ENCODE peak calls at places on chromosomes 11 and 22, in five cellular contexts. E, N, P, B and D are unnamed samples.

GRCh38 chr11:125170001-125170405 is 5.5 kb downstream of the PKNOX2 start:
- DNase-seq in E (no peak), P (no peak), B (no peak), N (no peak), D (no peak)

GRCh38 chr11:44016129-44016528 is 31.7 kb upstream of the ACCSL start:
- DNase-seq in B (no peak), P (no peak), N (no peak), E (peak; percentile 23), D (no peak)

GRCh38 chr22:28112130-28112529 is 193.1 kb upstream of the PITPNB start:
- DNase-seq in P (no peak), N (no peak), B (no peak), E (no peak), D (no peak)

GRCh38 chr11:36868380-36868779 is 270.3 kb upstream of the RAG2 start:
- DNase-seq in P (no peak), N (no peak), B (no peak), E (no peak), D (no peak)

GRCh38 chr11:65184146-65184545 is 2.4 kb downstream of the CAPN1 start:
- DNase-seq in N (no peak), P (no peak), B (no peak), E (peak; percentile 87), D (no peak)

GRCh38 chr22:25027052-25027525 is 74.6 kb downstream of the KIAA1671 start:
- DNase-seq in N (no peak), E (no peak), P (no peak), B (no peak), D (no peak)

GRCh38 chr11:1771700-1772099 is 8.0 kb upstream of the CTSD start:
- DNase-seq in E (no peak), P (no peak), N (no peak), B (no peak), D (no peak)

GRCh38 chr11:130535530-130535929 is 87.1 kb downstream of the ADAMTS15 start:
- DNase-seq in P (no peak), B (no peak), N (no peak), E (no peak), D (no peak)

GRCh38 chr11:36774603-36775002 is 176.6 kb upstream of the RAG2 start:
- DNase-seq in B (no peak), E (no peak), P (no peak), N (no peak), D (no peak)

GRCh38 chr11:68043029-68043348 is 4.2 kb downstream of the TCIRG1 start:
- DNase-seq in N (peak; percentile 55), P (no peak), B (no peak), E (no peak), D (no peak)

GRCh38 chr11:117900720-117901440 is 24.4 kb upstream of the FXYD6 start:
- DNase-seq in E (no peak), B (no peak), P (no peak), N (no peak), D (no peak)

GRCh38 chr11:117871784-117872183 is 4.7 kb downstream of the FXYD6 start:
- DNase-seq in B (no peak), P (no peak), N (no peak), E (no peak), D (no peak)

GRCh38 chr11:121478895-121479281 is 26.1 kb upstream of the SORL1-AS1 start:
- DNase-seq in P (no peak), N (no peak), E (no peak), B (no peak), D (no peak)

GRCh38 chr11:6438979-6439571 is 1.7 kb downstream of the HPX start:
- DNase-seq in P (no peak), E (peak; percentile 54), N (peak; percentile 51), B (peak; percentile 67), D (peak; percentile 43)

GRCh38 chr22:23763579-23764331 is 965 bp downstream of the C22orf15 start:
- DNase-seq in P (no peak), N (peak; percentile 35), B (no peak), E (peak; percentile 76), D (no peak)

GRCh38 chr11:130710022-130710421 is 206.3 kb downstream of the SNX19 start:
- DNase-seq in N (no peak), B (no peak), E (no peak), P (no peak), D (no peak)

GRCh38 chr11:130144129-130144528 is 15.5 kb upstream of the ST14 start:
- DNase-seq in E (no peak), N (no peak), P (no peak), B (peak; percentile 92), D (no peak)

DNA sequence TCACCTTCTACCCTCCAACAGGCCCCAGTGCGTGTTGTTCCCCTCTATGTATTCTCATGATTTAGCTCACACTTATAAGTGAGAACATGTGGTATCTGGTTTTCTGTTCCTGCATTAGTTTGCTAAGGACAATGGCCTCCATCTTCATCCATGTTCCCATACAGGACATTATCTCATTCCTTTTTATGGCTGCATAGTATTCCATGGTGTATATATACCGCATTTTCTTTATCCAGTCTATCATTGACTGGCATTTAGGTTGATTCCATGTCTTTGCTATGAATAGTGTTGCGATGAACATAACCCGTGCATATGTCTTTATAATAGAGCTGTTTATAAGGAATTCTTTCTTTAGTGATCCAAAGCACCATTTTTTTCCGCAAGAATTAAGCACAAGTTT is 28.5 kb upstream of the TLCD5 start:
- DNase-seq in E (no peak), P (no peak), N (no peak), B (no peak), D (no peak)
- H3K27me3 ChIP-seq in E (no peaks in the 10 kb centered on the region), P (no peaks in the 10 kb centered on the region), N (peaks cover 51% of the 10 kb centered on the region), B (peaks cover 58% of the 10 kb centered on the region), D (peaks cover 28% of the 10 kb centered on the region)

DNA sequence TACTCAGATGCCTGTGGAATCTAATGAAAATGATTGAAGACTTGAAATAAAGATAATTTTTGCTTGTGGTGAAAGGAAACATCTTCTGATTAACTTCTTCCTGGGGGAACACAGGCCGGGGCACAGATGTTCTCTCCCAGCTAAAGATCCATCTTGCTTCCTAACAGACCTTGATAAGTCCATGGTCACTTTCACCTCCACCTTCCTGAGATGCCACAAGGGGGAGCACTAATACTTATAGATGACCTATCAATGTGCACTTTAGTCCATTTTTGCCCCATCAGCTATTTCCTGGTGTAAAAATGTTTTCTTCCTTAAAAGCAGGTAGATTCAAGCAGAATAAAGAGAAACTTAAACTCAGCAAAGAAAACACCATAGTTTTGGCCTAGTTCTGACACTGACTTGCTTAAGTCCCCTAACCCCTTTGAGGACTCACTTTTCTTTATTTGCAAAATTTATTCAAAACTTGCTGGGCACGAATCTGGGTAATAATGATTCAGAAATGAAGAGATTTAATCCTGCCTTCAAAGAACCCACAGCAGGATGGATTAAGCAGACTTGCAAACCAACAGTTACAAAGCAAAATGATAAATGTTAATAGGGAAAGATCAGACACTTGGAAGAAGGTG is 158.7 kb downstream of the RAB38 start:
- DNase-seq in E (peak; percentile 55), P (peak; percentile 27), N (peak; percentile 27), B (peak; percentile 78), D (peak; percentile 78)
- TF ChIP-seq SRF in E (no peak), P (no peak), N (no peak), B (no peak), D (no peak)

GRCh38 chr22:17773606-17774205 is 563 bp downstream of the BID start:
- DNase-seq in P (no peak), B (peak; percentile 35), E (peak; percentile 81), N (peak; percentile 88), D (no peak)

GRCh38 chr22:17772963-17773605 is 1.2 kb downstream of the BID start:
- DNase-seq in E (no peak), P (no peak), N (no peak), B (no peak), D (no peak)

GRCh38 chr22:17770180-17771077 is 3.8 kb downstream of the BID start:
- DNase-seq in N (no peak), B (no peak), E (peak; percentile 43), P (no peak), D (no peak)

GRCh38 chr22:17774206-17774927 is at the start of gene BID:
- DNase-seq in P (no peak), N (peak; percentile 89), E (no peak), B (no peak), D (no peak)

GRCh38 chr22:17772249-17772962 is 1.9 kb downstream of the BID start:
- DNase-seq in P (no peak), B (no peak), E (no peak), N (no peak), D (no peak)
- H3K9ac ChIP-seq in P (peak overlapping the region; percentile 84), B (no peak overlapping the region), E (no peak overlapping the region), N (peak overlapping the region; percentile 92), D (no peak overlapping the region)

GRCh38 chr11:10211470-10211869 is 82.5 kb downstream of the SBF2 start:
- DNase-seq in E (no peak), P (no peak), N (no peak), B (no peak), D (no peak)
- H3K27me3 ChIP-seq in E (no peaks in the 10 kb centered on the region), P (peaks cover 5% of the 10 kb centered on the region), N (peaks cover 5% of the 10 kb centered on the region), B (no peaks in the 10 kb centered on the region), D (no peaks in the 10 kb centered on the region)

GRCh38 chr22:30655532-30655931 is 12.1 kb downstream of the DUSP18 start:
- DNase-seq in B (no peak), P (no peak), N (no peak), E (no peak), D (no peak)
- TF ChIP-seq SRF in B (no peak), P (no peak), N (no peak), E (no peak), D (no peak)

GRCh38 chr22:42317691-42318547 is 47.5 kb upstream of the TCF20 start:
- DNase-seq in B (no peak), P (no peak), N (no peak), E (no peak), D (no peak)

GRCh38 chr22:42321908-42322561 is 51.6 kb upstream of the TCF20 start:
- DNase-seq in P (no peak), B (no peak), N (no peak), E (no peak), D (no peak)

GRCh38 chr22:42320463-42321416 is 50.3 kb upstream of the TCF20 start:
- DNase-seq in N (no peak), B (no peak), P (no peak), E (no peak), D (no peak)

GRCh38 chr22:42316988-42317387 is 46.5 kb upstream of the TCF20 start:
- DNase-seq in B (no peak), N (peak; percentile 44), P (no peak), E (no peak), D (no peak)

DNA sequence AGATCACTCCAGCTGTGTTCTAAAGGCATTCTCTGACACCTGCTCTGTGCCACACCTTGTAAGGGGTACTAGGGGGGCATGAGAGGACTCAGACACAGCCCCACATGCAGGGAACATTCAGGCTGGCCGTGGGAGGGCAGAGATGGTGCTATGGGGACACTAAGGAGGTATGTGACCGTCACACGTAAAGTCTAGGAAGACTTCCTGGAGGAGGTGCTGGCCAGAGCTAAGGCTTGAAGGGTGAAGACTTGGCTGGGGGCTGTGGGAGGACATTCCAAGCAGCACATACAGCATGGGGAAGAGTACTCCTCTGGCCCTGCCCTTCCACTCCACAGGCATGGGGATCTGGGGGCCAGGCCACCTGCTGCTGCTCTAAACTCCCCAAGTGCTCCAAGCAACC is 48.5 kb upstream of the TCF20 start:
- DNase-seq in P (no peak), E (no peak), N (no peak), B (no peak), D (no peak)
- H3K9ac ChIP-seq in P (no peak overlapping the region), E (no peak overlapping the region), N (peak overlapping the region; percentile 20), B (no peak overlapping the region), D (no peak overlapping the region)

GRCh38 chr11:18001191-18001590 is 11.7 kb downstream of the SERGEF start:
- DNase-seq in B (no peak), E (no peak), N (no peak), P (no peak), D (no peak)
- H3K27me3 ChIP-seq in B (no peaks in the 10 kb centered on the region), E (no peaks in the 10 kb centered on the region), N (no peaks in the 10 kb centered on the region), P (no peaks in the 10 kb centered on the region), D (no peaks in the 10 kb centered on the region)